ENCODE peak calls at places on chromosomes 11 and 22, in six cellular contexts. P, O, S, D, C and J are unnamed samples.

GRCh38 chr22:49724030-49724892 is 103.4 kb downstream of the BRD1 start:
- DNase-seq in P (no peak), O (no peak), S (no peak), D (no peak), C (no peak), J (no peak)

GRCh38 chr11:122391049-122391448 is 264.5 kb upstream of the UBASH3B start:
- DNase-seq in P (no peak), O (no peak), S (no peak), D (no peak), C (no peak), J (no peak)

GRCh38 chr11:114259124-114259526 is 37.1 kb upstream of the NNMT start:
- DNase-seq in P (no peak), O (no peak), S (no peak), D (peak; percentile 66), C (peak; percentile 83), J (no peak)

GRCh38 chr11:2314525-2315394 is 12.9 kb downstream of the TSPAN32 start:
- DNase-seq in P (peak; percentile 96), O (peak; percentile 87), S (peak; percentile 87), D (peak; percentile 91), C (no peak), J (peak; percentile 76)

GRCh38 chr22:47066616-47066905 is 304.1 kb downstream of the TBC1D22A start:
- DNase-seq in P (no peak), O (no peak), S (no peak), D (no peak), C (no peak), J (no peak)

GRCh38 chr22:48427731-48428211 is 1399.9 kb downstream of the BRD1 start:
- DNase-seq in P (no peak), O (no peak), S (no peak), D (no peak), C (no peak), J (no peak)

GRCh38 chr22:48187272-48187855 is 1424.9 kb downstream of the TBC1D22A start:
- DNase-seq in P (no peak), O (no peak), S (peak; percentile 11), D (no peak), C (no peak), J (no peak)

GRCh38 chr11:70016666-70017347 is 61.3 kb upstream of the ANO1 start:
- DNase-seq in P (no peak), O (no peak), S (no peak), D (no peak), C (no peak), J (peak; percentile 21)

GRCh38 chr11:128476729-128477128 is 110.6 kb downstream of the ETS1 start:
- DNase-seq in P (no peak), O (peak; percentile 74), S (no peak), D (no peak), C (no peak), J (no peak)

GRCh38 chr11:124894606-124895430 is 2.8 kb downstream of the ROBO4 start:
- DNase-seq in P (no peak), O (no peak), S (no peak), D (no peak), C (no peak), J (peak; percentile 41)

GRCh38 chr11:124892131-124892530 is 5.5 kb downstream of the ROBO4 start:
- DNase-seq in P (no peak), O (no peak), S (no peak), D (no peak), C (no peak), J (no peak)

GRCh38 chr11:124895471-124895971 is 2.1 kb downstream of the ROBO4 start:
- DNase-seq in P (no peak), O (no peak), S (no peak), D (no peak), C (no peak), J (no peak)

GRCh38 chr11:124892750-124893454 is 4.8 kb downstream of the ROBO4 start:
- DNase-seq in P (no peak), O (no peak), S (no peak), D (no peak), C (no peak), J (no peak)

DNA sequence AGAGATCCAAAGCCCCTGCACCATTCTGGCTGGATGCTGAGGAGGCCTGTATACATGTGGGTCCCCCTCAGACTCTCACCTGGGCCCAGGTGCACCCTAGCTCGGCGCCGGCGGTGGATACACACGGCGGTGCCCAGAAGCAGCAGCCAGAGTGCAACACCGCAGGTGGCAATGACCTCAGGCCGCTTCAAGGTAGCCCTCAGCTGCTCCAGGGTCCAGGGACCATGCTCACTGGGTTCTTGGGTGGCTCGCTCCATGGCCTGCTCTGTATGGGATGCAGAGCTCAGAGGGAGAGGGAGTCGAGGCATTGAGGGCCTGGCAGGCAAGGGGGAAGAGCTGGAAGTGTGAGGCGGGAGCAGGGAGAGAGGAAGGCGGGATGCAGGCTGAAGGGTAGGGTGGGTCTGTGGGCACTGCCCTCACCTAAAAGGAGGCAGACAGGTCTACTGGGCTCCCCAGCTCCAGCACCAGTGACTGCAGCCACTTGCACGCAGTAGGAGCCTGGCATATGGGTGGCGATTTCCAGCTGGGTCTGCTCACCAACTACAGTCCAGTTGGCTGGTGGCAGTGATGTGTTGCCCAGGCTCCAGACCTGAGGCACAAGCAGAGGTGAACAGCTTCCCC is 3.8 kb downstream of the ROBO4 start:
- DNase-seq in P (no peak), O (no peak), S (no peak), D (no peak), C (no peak), J (no peak)
- TF ChIP-seq CTCF in P (no peak), O (no peak), S (no peak), D (no peak), C (no peak), J (no peak)

GRCh38 chr11:75868990-75869389 is 54.0 kb downstream of the UVRAG start:
- DNase-seq in P (no peak), O (peak; percentile 59), S (peak; percentile 17), D (no peak), C (no peak), J (no peak)

GRCh38 chr11:75873417-75874148 is 58.6 kb downstream of the UVRAG start:
- DNase-seq in P (no peak), O (no peak), S (no peak), D (no peak), C (no peak), J (no peak)

GRCh38 chr11:75874942-75875341 is 59.9 kb downstream of the UVRAG start:
- DNase-seq in P (no peak), O (no peak), S (no peak), D (no peak), C (no peak), J (no peak)

GRCh38 chr11:75869661-75870455 is 54.8 kb downstream of the UVRAG start:
- DNase-seq in P (no peak), O (peak; percentile 50), S (no peak), D (no peak), C (no peak), J (no peak)

DNA sequence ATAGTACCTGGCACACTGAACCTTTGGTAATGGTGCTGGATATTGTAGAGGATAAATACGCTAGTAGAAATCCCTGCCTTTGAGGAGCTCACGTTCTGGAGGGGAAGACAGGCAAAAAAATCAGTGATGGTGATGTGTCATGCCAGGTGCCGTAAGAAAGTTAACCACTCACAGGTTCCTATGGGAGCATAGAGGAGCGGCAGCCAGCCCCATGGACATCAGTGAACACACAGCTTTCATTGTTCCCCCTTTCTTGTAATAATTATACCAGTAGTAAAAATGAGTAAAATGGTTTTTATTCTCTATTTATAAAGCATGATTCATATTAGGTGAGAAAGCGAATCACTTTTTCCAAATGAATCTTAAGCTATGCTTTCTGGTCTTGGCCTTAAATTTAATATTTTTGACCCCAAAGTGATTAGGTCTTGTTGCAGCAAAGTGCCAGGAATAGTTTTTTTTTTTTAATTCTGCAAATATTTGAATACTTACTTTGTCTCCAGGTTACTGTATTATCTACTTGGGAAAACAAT is 57.9 kb downstream of the UVRAG start:
- DNase-seq in P (no peak), O (no peak), S (no peak), D (no peak), C (no peak), J (no peak)
- H3K4me3 ChIP-seq in P (no peak overlapping the region), O (no peak overlapping the region), S (no peak overlapping the region), D (no peak overlapping the region), C (no peak overlapping the region), J (no peak overlapping the region)

GRCh38 chr11:6062691-6063358 is 32.3 kb upstream of the OR56A1 start:
- DNase-seq in P (no peak), O (no peak), S (no peak), D (no peak), C (no peak), J (no peak)
- TF ChIP-seq CTCF in P (no peak), O (no peak), S (no peak), D (no peak), C (no peak), J (no peak)

DNA sequence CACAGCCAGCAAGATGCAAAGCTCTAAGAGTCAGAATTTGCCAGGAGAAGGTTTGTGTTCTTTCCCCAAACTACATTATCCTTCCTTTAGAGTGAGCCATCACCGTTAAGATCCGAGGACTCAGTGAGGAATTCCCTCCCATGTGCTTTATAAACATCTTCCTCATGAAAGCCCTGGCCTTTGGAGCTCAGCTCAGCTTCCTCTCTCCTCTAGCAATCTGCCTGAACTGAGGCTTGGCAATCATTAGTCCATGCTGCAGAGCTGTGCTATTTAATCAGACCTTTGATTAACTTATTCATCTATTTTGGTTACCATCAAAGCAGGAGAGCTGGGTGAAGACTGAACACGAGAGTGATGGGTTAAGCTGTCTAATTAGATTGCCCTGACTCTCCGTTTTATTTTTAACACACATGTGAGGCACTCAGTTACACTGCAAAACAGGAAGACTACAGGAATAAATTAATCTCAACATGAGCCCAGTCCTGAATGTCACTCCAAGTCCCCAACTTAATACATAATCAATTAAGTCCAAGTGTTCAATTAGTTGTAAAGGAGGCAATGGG is 351.3 kb downstream of the LARGE1 start:
- DNase-seq in P (no peak), O (no peak), S (peak; percentile 9), D (no peak), C (no peak), J (no peak)
- H3K4me3 ChIP-seq in P (no peak overlapping the region), O (no peak overlapping the region), S (no peak overlapping the region), D (no peak overlapping the region), C (no peak overlapping the region), J (no peak overlapping the region)

GRCh38 chr11:66852466-66853241 is 4.2 kb upstream of the LRFN4 start:
- DNase-seq in P (peak; percentile 72), O (no peak), S (no peak), D (no peak), C (no peak), J (no peak)
- TF ChIP-seq CTCF in P (no peak), O (no peak), S (no peak), D (no peak), C (no peak), J (no peak)